ENCODE peak calls at places on chromosome 9, in nine cellular contexts. One of them, this sample, is unnamed.

GRCh38 chr9:86286278-86286677 is 3.9 kb upstream of the ISCA1 start:
- DNase-seq in suprapubic skin: no peak
- DNase-seq in A549: no peak
- DNase-seq in ovary: no peak
- DNase-seq in HepG2: no peak
- DNase-seq in transverse colon: no peak
- DNase-seq in GM12878: no peak
- DNase-seq in upper lobe of left lung: no peak
- DNase-seq in H1: no peak
- DNase-seq in this sample: no peak

GRCh38 chr9:86827893-86828292 is 119.4 kb downstream of the GAS1 start:
- DNase-seq in transverse colon: no peak
- DNase-seq in H1: no peak
- DNase-seq in upper lobe of left lung: no peak
- DNase-seq in A549: no peak
- DNase-seq in suprapubic skin: no peak
- DNase-seq in ovary: no peak
- DNase-seq in GM12878: no peak
- DNase-seq in HepG2: no peak
- DNase-seq in this sample: no peak

GRCh38 chr9:16075695-16076094 is 522.9 kb downstream of the CCDC171 start:
- DNase-seq in ovary: no peak
- DNase-seq in suprapubic skin: no peak
- DNase-seq in H1: no peak
- DNase-seq in transverse colon: no peak
- DNase-seq in GM12878: no peak
- DNase-seq in HepG2: no peak
- DNase-seq in upper lobe of left lung: no peak
- DNase-seq in A549: no peak
- DNase-seq in this sample: no peak

GRCh38 chr9:136950656-136951030 is 1.4 kb upstream of the LCN12 start:
- DNase-seq in suprapubic skin: no peak
- DNase-seq in GM12878: no peak
- DNase-seq in upper lobe of left lung: no peak
- DNase-seq in HepG2: no peak
- DNase-seq in H1: no peak
- DNase-seq in transverse colon: no peak
- DNase-seq in A549: no peak
- DNase-seq in ovary: no peak
- DNase-seq in this sample: no peak

GRCh38 chr9:134915046-134915930 is 2.4 kb downstream of the FCN1 start:
- DNase-seq in upper lobe of left lung: no peak
- DNase-seq in transverse colon: no peak
- DNase-seq in suprapubic skin: no peak
- DNase-seq in A549: no peak
- DNase-seq in ovary: no peak
- DNase-seq in GM12878: no peak
- DNase-seq in HepG2: no peak
- DNase-seq in H1: no peak
- DNase-seq in this sample: no peak

GRCh38 chr9:73176450-73176875 is 24.8 kb downstream of the ANXA1 start:
- DNase-seq in transverse colon: no peak
- DNase-seq in H1: no peak
- DNase-seq in HepG2: no peak
- DNase-seq in A549: peak
- DNase-seq in upper lobe of left lung: no peak
- DNase-seq in ovary: no peak
- DNase-seq in suprapubic skin: no peak
- DNase-seq in GM12878: no peak
- DNase-seq in this sample: no peak

GRCh38 chr9:91560301-91560700 is 136.7 kb upstream of the NFIL3 start:
- DNase-seq in ovary: no peak
- DNase-seq in A549: no peak
- DNase-seq in upper lobe of left lung: no peak
- DNase-seq in GM12878: no peak
- DNase-seq in HepG2: no peak
- DNase-seq in suprapubic skin: no peak
- DNase-seq in H1: no peak
- DNase-seq in transverse colon: no peak
- DNase-seq in this sample: no peak

GRCh38 chr9:136955943-136956335 is 3.9 kb downstream of the LCN12 start:
- DNase-seq in transverse colon: no peak
- DNase-seq in GM12878: no peak
- DNase-seq in ovary: no peak
- DNase-seq in upper lobe of left lung: no peak
- DNase-seq in A549: no peak
- DNase-seq in suprapubic skin: no peak
- DNase-seq in H1: no peak
- DNase-seq in HepG2: no peak
- DNase-seq in this sample: no peak

GRCh38 chr9:36862206-36863145 is 171.6 kb downstream of the PAX5 start:
- DNase-seq in suprapubic skin: no peak
- DNase-seq in transverse colon: peak
- DNase-seq in A549: peak
- DNase-seq in H1: peak
- DNase-seq in GM12878: no peak
- DNase-seq in upper lobe of left lung: peak
- DNase-seq in HepG2: peak
- DNase-seq in ovary: peak
- DNase-seq in this sample: no peak

GRCh38 chr9:121262953-121263352 is 5.0 kb upstream of the GSN start:
- DNase-seq in H1: no peak
- DNase-seq in upper lobe of left lung: no peak
- DNase-seq in transverse colon: no peak
- DNase-seq in HepG2: no peak
- DNase-seq in ovary: no peak
- DNase-seq in A549: no peak
- DNase-seq in GM12878: no peak
- DNase-seq in suprapubic skin: no peak
- DNase-seq in this sample: peak

GRCh38 chr9:122904466-122904822 is 715 bp downstream of the RC3H2 start:
- DNase-seq in H1: no peak
- DNase-seq in upper lobe of left lung: peak
- DNase-seq in A549: peak
- DNase-seq in ovary: no peak
- DNase-seq in suprapubic skin: peak
- DNase-seq in transverse colon: peak
- DNase-seq in GM12878: no peak
- DNase-seq in HepG2: peak
- DNase-seq in this sample: no peak

GRCh38 chr9:109134167-109134578 is 14.4 kb upstream of the TMEM245 start:
- DNase-seq in HepG2: no peak
- DNase-seq in H1: no peak
- DNase-seq in ovary: no peak
- DNase-seq in transverse colon: no peak
- DNase-seq in suprapubic skin: no peak
- DNase-seq in GM12878: no peak
- DNase-seq in A549: no peak
- DNase-seq in upper lobe of left lung: no peak
- DNase-seq in this sample: no peak

GRCh38 chr9:110440796-110441195 is 103.1 kb upstream of the TXNDC8 start:
- DNase-seq in transverse colon: no peak
- DNase-seq in ovary: no peak
- DNase-seq in upper lobe of left lung: no peak
- DNase-seq in A549: no peak
- DNase-seq in GM12878: no peak
- DNase-seq in HepG2: no peak
- DNase-seq in suprapubic skin: no peak
- DNase-seq in H1: no peak
- DNase-seq in this sample: no peak

GRCh38 chr9:110446171-110446570 is 108.5 kb upstream of the TXNDC8 start:
- DNase-seq in HepG2: no peak
- DNase-seq in transverse colon: no peak
- DNase-seq in upper lobe of left lung: no peak
- DNase-seq in H1: no peak
- DNase-seq in suprapubic skin: no peak
- DNase-seq in A549: no peak
- DNase-seq in ovary: no peak
- DNase-seq in GM12878: no peak
- DNase-seq in this sample: no peak

GRCh38 chr9:110444911-110445310 is 107.2 kb upstream of the TXNDC8 start:
- DNase-seq in suprapubic skin: no peak
- DNase-seq in upper lobe of left lung: no peak
- DNase-seq in ovary: no peak
- DNase-seq in H1: no peak
- DNase-seq in A549: no peak
- DNase-seq in transverse colon: no peak
- DNase-seq in HepG2: no peak
- DNase-seq in GM12878: no peak
- DNase-seq in this sample: no peak

GRCh38 chr9:110443878-110444245 is 106.2 kb upstream of the TXNDC8 start:
- DNase-seq in suprapubic skin: no peak
- DNase-seq in upper lobe of left lung: no peak
- DNase-seq in HepG2: no peak
- DNase-seq in H1: no peak
- DNase-seq in transverse colon: no peak
- DNase-seq in GM12878: no peak
- DNase-seq in ovary: no peak
- DNase-seq in A549: no peak
- DNase-seq in this sample: no peak

DNA sequence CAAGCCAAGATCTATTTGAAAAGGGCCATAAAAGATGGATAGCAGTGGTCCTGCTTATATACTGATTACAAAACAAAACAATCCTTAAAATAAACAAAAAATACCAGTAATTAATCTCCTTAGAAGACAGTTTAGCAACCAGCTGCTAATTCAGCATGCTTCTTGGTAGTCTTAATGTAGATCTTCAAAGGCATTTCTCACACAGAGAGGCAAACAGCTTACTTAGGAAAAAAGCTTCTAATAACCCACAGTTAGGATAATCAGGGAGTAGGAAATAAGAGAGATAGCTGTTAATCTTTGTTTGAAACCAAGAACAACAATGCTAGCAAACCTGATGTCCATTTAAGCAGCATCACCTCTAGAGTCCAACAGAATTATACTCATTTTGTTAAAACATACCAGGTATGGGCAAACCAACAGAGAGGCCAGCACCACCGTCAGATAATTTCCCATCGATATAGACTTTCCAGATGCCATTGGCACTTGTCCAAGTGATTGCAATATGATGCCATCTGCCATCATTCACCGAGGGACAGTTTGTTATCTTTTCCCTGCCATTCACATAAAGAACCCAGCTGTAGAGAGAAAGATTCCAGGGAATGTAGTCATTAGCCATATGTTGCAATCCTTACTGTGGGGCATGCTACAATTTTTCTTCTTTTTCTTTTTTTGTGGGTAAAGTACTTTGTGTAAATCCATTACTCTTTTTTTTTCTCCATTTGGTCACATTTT is 105.6 kb upstream of the TXNDC8 start:
- DNase-seq in A549: peak
- DNase-seq in upper lobe of left lung: no peak
- DNase-seq in ovary: no peak
- DNase-seq in HepG2: peak
- DNase-seq in H1: no peak
- DNase-seq in transverse colon: no peak
- DNase-seq in suprapubic skin: no peak
- DNase-seq in GM12878: no peak
- DNase-seq in this sample: no peak
- TF ChIP-seq EP300 in A549: peak
- TF ChIP-seq EP300 in upper lobe of left lung: no peak
- TF ChIP-seq EP300 in ovary: no peak
- TF ChIP-seq EP300 in HepG2: no peak
- TF ChIP-seq EP300 in H1: no peak
- TF ChIP-seq EP300 in transverse colon: no peak
- TF ChIP-seq EP300 in suprapubic skin: no peak
- TF ChIP-seq EP300 in GM12878: no peak
- TF ChIP-seq EP300 in this sample: no peak

GRCh38 chr9:6239048-6239461 is 23.4 kb downstream of the IL33 start:
- DNase-seq in H1: no peak
- DNase-seq in GM12878: no peak
- DNase-seq in HepG2: peak
- DNase-seq in ovary: no peak
- DNase-seq in A549: no peak
- DNase-seq in suprapubic skin: no peak
- DNase-seq in upper lobe of left lung: no peak
- DNase-seq in transverse colon: no peak
- DNase-seq in this sample: no peak

GRCh38 chr9:6234014-6234413 is 18.4 kb downstream of the IL33 start:
- DNase-seq in H1: no peak
- DNase-seq in transverse colon: no peak
- DNase-seq in HepG2: no peak
- DNase-seq in ovary: no peak
- DNase-seq in suprapubic skin: no peak
- DNase-seq in A549: no peak
- DNase-seq in upper lobe of left lung: no peak
- DNase-seq in GM12878: no peak
- DNase-seq in this sample: no peak

GRCh38 chr9:6239694-6240093 is 24.1 kb downstream of the IL33 start:
- DNase-seq in HepG2: no peak
- DNase-seq in ovary: no peak
- DNase-seq in A549: no peak
- DNase-seq in GM12878: no peak
- DNase-seq in upper lobe of left lung: no peak
- DNase-seq in H1: no peak
- DNase-seq in transverse colon: no peak
- DNase-seq in suprapubic skin: no peak
- DNase-seq in this sample: no peak

GRCh38 chr9:6232546-6232945 is 16.9 kb downstream of the IL33 start:
- DNase-seq in GM12878: no peak
- DNase-seq in A549: no peak
- DNase-seq in HepG2: no peak
- DNase-seq in suprapubic skin: no peak
- DNase-seq in transverse colon: no peak
- DNase-seq in H1: no peak
- DNase-seq in upper lobe of left lung: no peak
- DNase-seq in ovary: no peak
- DNase-seq in this sample: no peak

GRCh38 chr9:6237267-6237666 is 21.7 kb downstream of the IL33 start:
- DNase-seq in GM12878: no peak
- DNase-seq in A549: no peak
- DNase-seq in suprapubic skin: no peak
- DNase-seq in ovary: no peak
- DNase-seq in transverse colon: no peak
- DNase-seq in H1: no peak
- DNase-seq in upper lobe of left lung: no peak
- DNase-seq in HepG2: no peak
- DNase-seq in this sample: no peak
- TF ChIP-seq EP300 in GM12878: no peak
- TF ChIP-seq EP300 in A549: no peak
- TF ChIP-seq EP300 in suprapubic skin: no peak
- TF ChIP-seq EP300 in ovary: no peak
- TF ChIP-seq EP300 in transverse colon: no peak
- TF ChIP-seq EP300 in H1: no peak
- TF ChIP-seq EP300 in upper lobe of left lung: no peak
- TF ChIP-seq EP300 in HepG2: no peak
- TF ChIP-seq EP300 in this sample: no peak

GRCh38 chr9:119801311-119801710 is 432.1 kb upstream of the BRINP1 start:
- DNase-seq in ovary: no peak
- DNase-seq in transverse colon: no peak
- DNase-seq in GM12878: no peak
- DNase-seq in HepG2: no peak
- DNase-seq in suprapubic skin: no peak
- DNase-seq in H1: no peak
- DNase-seq in upper lobe of left lung: no peak
- DNase-seq in A549: no peak
- DNase-seq in this sample: no peak
- TF ChIP-seq EP300 in ovary: no peak
- TF ChIP-seq EP300 in transverse colon: no peak
- TF ChIP-seq EP300 in GM12878: no peak
- TF ChIP-seq EP300 in HepG2: no peak
- TF ChIP-seq EP300 in suprapubic skin: no peak
- TF ChIP-seq EP300 in H1: no peak
- TF ChIP-seq EP300 in upper lobe of left lung: no peak
- TF ChIP-seq EP300 in A549: no peak
- TF ChIP-seq EP300 in this sample: no peak

GRCh38 chr9:35277649-35278359 is 116.0 kb downstream of the UNC13B start:
- DNase-seq in ovary: no peak
- DNase-seq in HepG2: no peak
- DNase-seq in GM12878: no peak
- DNase-seq in A549: no peak
- DNase-seq in suprapubic skin: no peak
- DNase-seq in H1: no peak
- DNase-seq in upper lobe of left lung: no peak
- DNase-seq in transverse colon: no peak
- DNase-seq in this sample: no peak
- TF ChIP-seq EP300 in ovary: no peak
- TF ChIP-seq EP300 in HepG2: no peak
- TF ChIP-seq EP300 in GM12878: no peak
- TF ChIP-seq EP300 in A549: no peak
- TF ChIP-seq EP300 in suprapubic skin: no peak
- TF ChIP-seq EP300 in H1: no peak
- TF ChIP-seq EP300 in upper lobe of left lung: no peak
- TF ChIP-seq EP300 in transverse colon: no peak
- TF ChIP-seq EP300 in this sample: no peak